ENCODE peak calls at places on chromosomes 3 and 15, in six cellular contexts. Z, A, U, G, Y and M are unnamed samples.

GRCh38 chr15:78315686-78316085 is 16.3 kb upstream of the SKIC8 start:
- DNase-seq in G (no peak), Z (no peak), A (peak), Y (peak), U (no peak), M (peak)

GRCh38 chr3:111669926-111670630 is 74.9 kb upstream of the ZBED2 start:
- DNase-seq in G (peak), U (peak), Z (peak), A (no peak), Y (no peak), M (peak)

GRCh38 chr15:47750030-47750739 is 32.9 kb downstream of the SEMA6D start:
- DNase-seq in A (no peak), Y (no peak), G (peak), U (peak), Z (peak), M (peak)

GRCh38 chr3:124695369-124695768 is 34.9 kb upstream of the UMPS start:
- DNase-seq in Y (no peak), A (no peak), Z (no peak), G (no peak), U (no peak), M (no peak)

GRCh38 chr15:65310431-65311137 is 6.1 kb downstream of the RNU5B-1 start:
- DNase-seq in A (no peak), Y (no peak), U (no peak), G (no peak), Z (peak), M (peak)

GRCh38 chr3:171753665-171754408 is 56.4 kb downstream of the PLD1 start:
- DNase-seq in A (no peak), G (peak), U (peak), Z (peak), Y (no peak), M (peak)

GRCh38 chr15:40857601-40858351 is 13.9 kb downstream of the SPINT1 start:
- DNase-seq in A (peak), G (peak), Y (peak), U (peak), Z (peak), M (peak)

GRCh38 chr3:98732239-98733054 is 30.7 kb upstream of the ST3GAL6 start:
- DNase-seq in Z (no peak), A (peak), U (peak), Y (peak), G (peak), M (peak)

GRCh38 chr15:89888214-89888804 is 5.5 kb downstream of the AP3S2 start:
- DNase-seq in U (peak), Y (no peak), A (peak), Z (peak), G (peak), M (peak)

GRCh38 chr3:123442908-123443307 is 6.0 kb downstream of the ADCY5 start:
- DNase-seq in A (no peak), Z (no peak), G (no peak), U (no peak), Y (no peak), M (no peak)

GRCh38 chr15:45048784-45049631 is 26.0 kb downstream of the SORD start:
- DNase-seq in Z (peak), A (no peak), U (no peak), G (peak), Y (no peak), M (no peak)

GRCh38 chr3:189806171-189806951 is 175.2 kb downstream of the TP63 start:
- DNase-seq in U (no peak), A (peak), Z (peak), G (peak), Y (no peak), M (no peak)

GRCh38 chr3:24494616-24495333 is at the start of gene THRB:
- DNase-seq in G (peak), Z (no peak), Y (peak), A (peak), U (peak), M (peak)

GRCh38 chr15:39593071-39594055 is 12.5 kb downstream of the THBS1 start:
- DNase-seq in G (peak), U (peak), Z (peak), A (no peak), Y (no peak), M (no peak)

GRCh38 chr3:18888370-18888769 is 259.9 kb upstream of the KCNH8 start:
- DNase-seq in Z (no peak), Y (no peak), G (no peak), A (no peak), U (no peak), M (no peak)

GRCh38 chr3:71392277-71392676 is 191.3 kb downstream of the FOXP1 start:
- DNase-seq in G (no peak), Y (no peak), A (no peak), U (no peak), Z (no peak), M (no peak)

GRCh38 chr3:71388535-71389120 is 194.9 kb downstream of the FOXP1 start:
- DNase-seq in Z (no peak), U (no peak), G (no peak), A (no peak), Y (no peak), M (no peak)

GRCh38 chr3:71391361-71391760 is 192.2 kb downstream of the FOXP1 start:
- DNase-seq in A (no peak), Z (no peak), Y (no peak), U (no peak), G (no peak), M (no peak)

GRCh38 chr3:71389191-71389590 is 194.3 kb downstream of the FOXP1 start:
- DNase-seq in U (no peak), Y (no peak), Z (no peak), A (no peak), G (no peak), M (no peak)

GRCh38 chr3:71389911-71390573 is 193.5 kb downstream of the FOXP1 start:
- DNase-seq in Y (no peak), U (peak), Z (peak), A (peak), G (peak), M (peak)
- TF ChIP-seq CTCF in Y (no peak), U (no peak), Z (no peak), A (no peak), G (no peak), M (no peak)

GRCh38 chr3:59263152-59263551 is 213.3 kb upstream of the CFAP20DC start:
- DNase-seq in G (no peak), Y (no peak), A (no peak), Z (no peak), U (no peak), M (no peak)
- H3K4me3 ChIP-seq in G (no peak), Y (no peak), A (no peak), Z (no peak), U (no peak), M (no peak)

DNA sequence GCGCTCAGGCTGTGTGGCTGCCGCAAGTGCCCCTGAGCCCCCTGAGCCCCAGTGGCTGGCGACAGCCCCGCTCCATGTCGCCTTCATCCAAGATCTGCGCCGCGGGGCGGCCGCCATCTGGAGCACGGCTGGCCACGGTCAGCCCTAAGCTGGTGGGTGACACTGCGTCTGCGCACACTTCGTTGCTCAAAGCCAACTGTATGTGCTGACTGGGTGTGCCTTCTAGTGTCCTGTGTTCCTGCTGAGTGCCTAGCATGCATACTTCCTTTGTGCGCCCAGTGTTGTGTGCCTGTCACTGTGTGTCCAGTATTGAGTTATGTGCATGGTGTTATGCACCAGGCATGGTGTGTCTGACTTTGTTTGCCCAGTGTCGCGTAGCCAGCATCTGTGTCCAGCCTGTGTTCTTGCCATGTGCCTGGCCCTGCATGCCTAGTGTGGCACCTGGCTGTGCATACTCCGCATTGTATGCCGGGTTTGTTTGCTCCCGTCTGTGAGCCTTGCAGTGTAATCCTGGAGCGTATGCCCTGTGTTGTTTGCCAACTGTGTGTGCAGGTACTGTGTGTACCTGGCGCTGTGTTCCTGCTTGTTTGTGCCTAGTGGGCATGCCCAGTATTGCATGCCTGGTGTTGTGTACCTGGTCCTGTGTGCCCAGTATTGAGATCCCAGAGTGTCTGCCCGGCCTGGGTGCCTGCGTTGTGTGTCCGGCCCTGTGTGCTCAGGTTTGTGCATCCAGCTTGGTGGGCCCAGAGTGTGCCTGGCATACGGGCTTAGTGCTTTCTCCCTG is 54.7 kb upstream of the CHRNA7 start:
- DNase-seq in G (no peak), Z (no peak), U (no peak), A (peak), Y (peak), M (peak)
- TF ChIP-seq CTCF in G (no peak), Z (no peak), U (no peak), A (no peak), Y (no peak), M (no peak)

DNA sequence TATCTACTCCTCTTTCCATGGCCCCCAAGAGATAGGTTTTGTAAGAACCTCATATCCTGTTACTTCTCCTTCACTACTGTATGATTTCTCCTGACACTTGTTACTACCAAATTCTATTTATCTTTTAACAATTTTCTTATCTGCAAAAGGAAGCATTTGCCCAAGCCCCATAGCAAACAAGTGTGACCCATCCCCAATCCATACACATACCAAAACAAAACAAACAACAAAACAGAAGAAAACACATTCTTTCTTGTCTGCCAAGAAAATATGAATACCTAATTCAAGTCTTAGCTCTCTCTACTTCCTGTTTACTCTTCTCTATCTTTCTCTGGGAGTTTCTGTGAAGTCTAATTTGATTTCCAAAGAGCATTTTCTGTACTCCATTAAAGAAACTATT is 39.0 kb upstream of the AADAC start:
- DNase-seq in Z (no peak), A (no peak), Y (no peak), U (no peak), G (no peak), M (no peak)
- H3K4me3 ChIP-seq in Z (no peak), A (no peak), Y (no peak), U (no peak), G (no peak), M (no peak)

GRCh38 chr3:68878322-68878721 is 54.0 kb downstream of the TAFA4 start:
- DNase-seq in U (peak), A (peak), Y (peak), G (peak), Z (peak), M (peak)
- TF ChIP-seq CTCF in U (peak), A (peak), Y (peak), G (peak), Z (peak), M (peak)

GRCh38 chr15:29921130-29921601 is 98.9 kb upstream of the TJP1 start:
- DNase-seq in Z (no peak), U (no peak), G (peak), A (peak), Y (no peak), M (no peak)

GRCh38 chr15:29920515-29920914 is 98.2 kb upstream of the TJP1 start:
- DNase-seq in Y (no peak), Z (peak), A (no peak), U (no peak), G (peak), M (no peak)

GRCh38 chr15:29914441-29915053 is 92.3 kb upstream of the TJP1 start:
- DNase-seq in G (no peak), Z (no peak), U (no peak), A (no peak), Y (no peak), M (no peak)

GRCh38 chr15:29919380-29919881 is 97.2 kb upstream of the TJP1 start:
- DNase-seq in U (no peak), A (no peak), G (no peak), Z (no peak), Y (no peak), M (no peak)

GRCh38 chr15:29917600-29918597 is 95.6 kb upstream of the TJP1 start:
- DNase-seq in A (no peak), U (no peak), Z (peak), G (peak), Y (no peak), M (peak)
- H3K4me3 ChIP-seq in A (no peak), U (no peak), Z (no peak), G (no peak), Y (no peak), M (no peak)